ENCODE peak calls at places on chromosomes 7 and 10, in nine cellular contexts. C, J, K, D, V, S, Y, E and R are unnamed samples.

GRCh38 chr7:31764457-31764856 is 77.4 kb downstream of the PPP1R17 start:
- DNase-seq in S (no peak), E (no peak), K (no peak), V (no peak), D (no peak), C (no peak), Y (no peak), J (no peak), R (no peak)

GRCh38 chr7:30755384-30756154 is 3.6 kb downstream of the INMT start:
- DNase-seq in C (no peak), V (no peak), E (peak), Y (no peak), S (no peak), D (peak), K (no peak), J (no peak), R (no peak)

GRCh38 chr7:56079450-56080185 is 13.1 kb downstream of the PHKG1 start:
- DNase-seq in Y (no peak), J (peak), S (peak), V (no peak), C (peak), D (peak), K (no peak), E (peak), R (peak)

GRCh38 chr7:116955801-116956514 is 2.7 kb downstream of the ST7 start:
- DNase-seq in S (no peak), Y (no peak), E (peak), D (peak), C (no peak), J (peak), K (no peak), V (no peak), R (no peak)

GRCh38 chr10:14879801-14880193 is 1.1 kb downstream of the SUV39H2 start:
- DNase-seq in E (no peak), C (no peak), S (peak), Y (no peak), V (no peak), K (peak), D (no peak), J (no peak), R (no peak)

GRCh38 chr10:11823122-11823988 is at the start of gene PROSER2:
- DNase-seq in V (peak), K (peak), J (peak), S (no peak), Y (no peak), C (no peak), E (peak), D (peak), R (no peak)

GRCh38 chr7:1124816-1125602 is 35.0 kb downstream of the ZFAND2A start:
- DNase-seq in J (no peak), D (no peak), K (no peak), S (peak), V (no peak), E (no peak), Y (peak), C (no peak), R (no peak)

GRCh38 chr10:15369642-15370211 is 1.4 kb downstream of the FAM171A1 start:
- DNase-seq in C (peak), Y (no peak), K (no peak), E (no peak), S (no peak), V (no peak), D (no peak), J (no peak), R (no peak)

GRCh38 chr7:20786421-20786778 is 286 bp downstream of the SP8 start:
- DNase-seq in E (no peak), C (no peak), J (no peak), D (no peak), V (no peak), Y (no peak), S (no peak), K (no peak), R (no peak)

GRCh38 chr7:48176356-48176893 is 5.2 kb downstream of the ABCA13 start:
- DNase-seq in D (no peak), E (no peak), C (no peak), K (no peak), Y (no peak), J (no peak), V (no peak), S (no peak), R (no peak)

GRCh38 chr7:114084381-114085312 is 165.8 kb upstream of the PPP1R3A start:
- DNase-seq in E (peak), J (peak), S (no peak), K (peak), C (peak), Y (no peak), V (no peak), D (no peak), R (no peak)

GRCh38 chr7:150940446-150941102 is 37.5 kb downstream of the KCNH2 start:
- DNase-seq in C (no peak), V (no peak), D (no peak), J (no peak), Y (peak), K (no peak), S (peak), E (no peak), R (no peak)

GRCh38 chr10:6409982-6410694 is 169.9 kb downstream of the PRKCQ start:
- DNase-seq in S (peak), J (no peak), C (no peak), D (peak), K (no peak), V (no peak), Y (no peak), E (no peak), R (no peak)

GRCh38 chr10:113993489-113993932 is 50.2 kb upstream of the ADRB1 start:
- DNase-seq in V (no peak), K (no peak), C (no peak), J (no peak), E (peak), Y (no peak), D (no peak), S (no peak), R (no peak)

GRCh38 chr7:17098515-17098914 is 199.9 kb upstream of the AHR start:
- DNase-seq in E (no peak), D (no peak), J (no peak), Y (no peak), C (no peak), S (no peak), V (no peak), K (no peak), R (no peak)

GRCh38 chr7:96253441-96253840 is 68.5 kb downstream of the SLC25A13 start:
- DNase-seq in C (no peak), S (no peak), K (no peak), V (no peak), Y (no peak), D (no peak), J (no peak), E (no peak), R (no peak)

GRCh38 chr10:123573236-123574147 is 92.7 kb upstream of the GPR26 start:
- DNase-seq in K (peak), E (no peak), D (no peak), Y (no peak), S (peak), C (no peak), V (peak), J (peak), R (peak)

GRCh38 chr7:149097088-149097487 is 6.6 kb upstream of the ZNF786 start:
- DNase-seq in Y (no peak), E (no peak), S (no peak), V (no peak), D (peak), C (no peak), J (no peak), K (no peak), R (no peak)

GRCh38 chr7:42856605-42856987 is 55.3 kb downstream of the C7orf25 start:
- DNase-seq in V (no peak), E (no peak), C (peak), J (no peak), S (no peak), K (no peak), D (no peak), Y (no peak), R (no peak)

GRCh38 chr10:79628988-79629954 is 18.5 kb downstream of the SFTPA1 start:
- DNase-seq in C (no peak), J (no peak), K (no peak), V (no peak), Y (no peak), S (no peak), D (no peak), E (no peak), R (no peak)

GRCh38 chr7:135710417-135711138 is 17.4 kb downstream of the SLC13A4 start:
- DNase-seq in Y (no peak), J (no peak), V (no peak), K (peak), E (no peak), D (no peak), S (no peak), C (no peak), R (no peak)

GRCh38 chr7:29987821-29988317 is 1.7 kb downstream of the SCRN1 start:
- DNase-seq in J (no peak), E (no peak), K (peak), S (peak), C (no peak), V (peak), D (peak), Y (no peak), R (peak)

GRCh38 chr7:75737856-75738603 is 711 bp downstream of the HIP1 start:
- DNase-seq in J (peak), V (no peak), Y (no peak), E (peak), S (no peak), K (no peak), D (no peak), C (no peak), R (no peak)

GRCh38 chr7:3068568-3068967 is 24.9 kb upstream of the CARD11 start:
- DNase-seq in E (no peak), C (no peak), Y (no peak), V (no peak), J (no peak), D (no peak), S (no peak), K (no peak), R (no peak)

GRCh38 chr7:123003539-123004126 is 8.1 kb upstream of the TAS2R16 start:
- DNase-seq in K (no peak), J (no peak), C (no peak), S (no peak), V (no peak), E (no peak), D (peak), Y (no peak), R (no peak)

GRCh38 chr7:142549007-142549406 is 200.3 kb upstream of the PRSS1 start:
- DNase-seq in D (peak), C (no peak), E (no peak), Y (no peak), J (no peak), K (no peak), V (no peak), S (peak), R (no peak)

GRCh38 chr10:106571216-106571954 is 593.1 kb downstream of the SORCS1 start:
- DNase-seq in S (peak), J (no peak), D (peak), E (no peak), V (no peak), Y (no peak), K (no peak), C (no peak), R (no peak)
- TF ChIP-seq CTCF in S (peak), J (no peak), D (peak), E (peak), V (no peak), Y (no peak), K (peak), C (peak), R (peak)

DNA sequence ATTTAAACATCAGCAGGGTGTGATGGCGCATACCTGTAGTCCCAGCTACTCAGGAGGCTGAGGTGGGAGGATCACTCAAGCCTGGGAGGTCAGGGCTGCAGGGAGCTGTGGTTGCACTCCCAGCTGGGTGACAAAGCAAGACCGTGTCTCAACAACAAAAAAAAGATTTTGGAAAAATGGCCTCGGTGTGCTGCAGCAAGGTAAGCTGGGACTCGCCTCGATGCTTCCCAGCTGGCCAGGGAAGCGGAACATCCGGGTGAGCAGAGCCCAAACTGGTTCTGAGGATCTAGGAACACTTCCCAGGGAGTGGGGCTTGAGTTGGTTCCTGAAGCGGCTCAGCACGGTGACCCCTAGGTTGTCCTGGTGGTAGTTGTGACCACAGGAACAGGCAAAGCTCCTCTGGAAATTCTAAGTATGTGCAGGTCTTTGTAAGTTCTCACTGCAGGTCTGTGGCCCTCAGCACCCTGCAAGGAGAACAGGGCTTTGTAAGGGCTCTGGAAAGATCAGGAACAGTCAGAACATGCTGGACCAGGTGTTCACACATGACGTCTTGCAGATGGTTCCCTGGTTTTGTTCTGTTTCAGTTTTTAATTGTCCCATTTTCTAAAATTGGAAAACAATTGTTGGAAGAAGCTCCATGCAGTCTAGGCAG is 38.6 kb upstream of the ZMIZ2 start:
- DNase-seq in D (no peak), K (no peak), E (no peak), S (no peak), C (no peak), J (no peak), Y (no peak), V (no peak), R (no peak)
- TF ChIP-seq CTCF in D (no peak), K (no peak), E (no peak), S (no peak), C (no peak), J (no peak), Y (no peak), V (no peak), R (no peak)

DNA sequence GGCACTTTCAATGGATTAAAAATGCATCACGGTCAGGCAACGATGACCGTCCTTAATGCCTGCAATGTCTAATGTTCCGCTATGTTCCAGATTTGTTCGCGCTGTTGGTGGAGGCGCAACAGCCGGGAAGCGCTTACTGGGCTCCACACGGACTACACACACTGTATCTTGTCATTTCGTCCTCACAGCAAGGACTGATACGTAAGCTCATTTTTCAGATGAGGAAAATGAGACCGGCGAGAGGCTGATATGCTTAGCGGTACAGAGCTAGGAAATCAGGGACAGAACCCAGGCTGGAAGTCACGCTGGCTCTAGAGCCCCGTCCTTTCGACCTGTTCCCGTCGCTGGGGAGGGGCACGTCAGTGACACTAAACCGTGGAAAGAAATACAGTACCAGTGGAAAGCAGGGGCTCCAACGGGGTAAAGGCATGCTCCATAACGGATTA is 664 bp downstream of the TPK1 start:
- DNase-seq in K (peak), J (peak), C (peak), Y (no peak), D (peak), E (peak), V (no peak), S (peak), R (no peak)
- TF ChIP-seq CTCF in K (no peak), J (no peak), C (no peak), Y (no peak), D (no peak), E (no peak), V (no peak), S (no peak), R (no peak)

DNA sequence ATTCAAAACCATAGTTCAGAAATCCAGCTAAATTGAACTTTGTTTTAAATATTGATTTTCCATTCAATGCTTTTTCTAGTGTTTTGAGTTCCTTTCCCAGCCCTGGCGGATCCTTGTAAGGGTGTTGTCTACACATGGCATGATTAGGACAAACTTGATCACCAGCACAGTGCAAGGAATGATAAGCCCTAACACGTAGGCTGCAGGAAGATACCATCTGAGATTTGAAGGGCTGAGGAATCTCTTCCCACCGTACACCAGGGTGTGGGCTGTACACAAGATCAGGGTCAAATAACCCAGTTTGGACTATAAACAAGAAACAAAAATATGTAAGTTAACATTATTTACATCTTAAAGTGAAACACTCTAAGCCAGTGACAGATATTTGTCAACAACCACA is 27.4 kb downstream of the STEAP4 start:
- DNase-seq in J (no peak), V (no peak), D (no peak), K (no peak), Y (no peak), E (no peak), S (peak), C (no peak), R (no peak)
- TF ChIP-seq CTCF in J (no peak), V (no peak), D (no peak), K (no peak), Y (no peak), E (no peak), S (no peak), C (no peak), R (no peak)

GRCh38 chr10:130073912-130074311 is 36.7 kb downstream of the C10orf143 start:
- DNase-seq in J (no peak), E (no peak), S (no peak), Y (no peak), C (no peak), V (no peak), K (no peak), D (no peak), R (no peak)

GRCh38 chr10:130076681-130077080 is 33.9 kb downstream of the C10orf143 start:
- DNase-seq in V (no peak), K (no peak), E (no peak), D (no peak), S (no peak), C (no peak), J (no peak), Y (no peak), R (no peak)

GRCh38 chr10:130072247-130072646 is 38.4 kb downstream of the C10orf143 start:
- DNase-seq in D (no peak), K (no peak), V (no peak), J (no peak), Y (no peak), E (no peak), C (no peak), S (no peak), R (no peak)

GRCh38 chr10:130078120-130078519 is 32.5 kb downstream of the C10orf143 start:
- DNase-seq in V (no peak), Y (no peak), D (no peak), E (no peak), J (no peak), S (no peak), C (no peak), K (no peak), R (no peak)

GRCh38 chr10:130074639-130075038 is 36.0 kb downstream of the C10orf143 start:
- DNase-seq in Y (no peak), C (no peak), V (no peak), E (no peak), S (no peak), D (no peak), K (no peak), J (no peak), R (no peak)
- TF ChIP-seq CTCF in Y (no peak), C (no peak), V (no peak), E (no peak), S (no peak), D (no peak), K (no peak), J (no peak), R (peak)

DNA sequence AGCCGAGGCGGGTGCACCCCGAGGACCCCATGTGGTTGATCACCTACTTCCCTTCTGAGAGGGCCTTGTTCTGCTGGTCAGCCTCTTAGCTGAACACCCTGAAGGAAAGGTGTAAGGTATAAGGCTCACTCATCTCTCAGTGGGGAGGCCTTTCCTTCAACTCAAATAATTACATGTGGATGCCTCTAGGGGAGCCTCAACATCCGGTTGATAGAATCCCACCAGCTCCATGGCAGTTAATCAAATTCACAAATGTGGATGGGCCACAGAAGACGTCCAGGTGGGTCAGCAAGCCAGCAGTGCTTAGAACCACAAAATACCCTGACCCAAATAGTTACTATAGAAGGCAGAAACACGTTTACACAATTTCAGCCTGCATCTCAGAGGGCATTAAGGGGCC is 37.7 kb upstream of the ZNF32 start:
- DNase-seq in C (no peak), K (no peak), J (no peak), V (no peak), S (no peak), D (no peak), Y (no peak), E (no peak), R (no peak)
- TF ChIP-seq CTCF in C (no peak), K (no peak), J (no peak), V (peak), S (no peak), D (no peak), Y (no peak), E (no peak), R (no peak)

GRCh38 chr10:74150151-74151056 is at the start of gene AP3M1:
- DNase-seq in E (peak), Y (peak), V (no peak), D (no peak), S (no peak), J (peak), K (peak), C (peak), R (no peak)

GRCh38 chr10:74151879-74152722 is 1.1 kb downstream of the ADK start:
- DNase-seq in V (no peak), D (peak), K (no peak), C (no peak), J (no peak), Y (no peak), S (no peak), E (no peak), R (no peak)

GRCh38 chr10:74153676-74154075 is 2.7 kb downstream of the ADK start:
- DNase-seq in S (no peak), Y (no peak), D (no peak), K (no peak), C (no peak), V (no peak), J (no peak), E (no peak), R (no peak)

GRCh38 chr10:74151057-74151878 is at the start of gene ADK:
- DNase-seq in Y (peak), S (peak), D (peak), V (peak), E (peak), K (peak), C (peak), J (peak), R (peak)

GRCh38 chr10:74153123-74153522 is 2.1 kb downstream of the ADK start:
- DNase-seq in C (no peak), D (peak), J (no peak), E (no peak), V (peak), S (peak), Y (no peak), K (peak), R (no peak)
- TF ChIP-seq CTCF in C (no peak), D (peak), J (no peak), E (peak), V (peak), S (peak), Y (no peak), K (peak), R (peak)

DNA sequence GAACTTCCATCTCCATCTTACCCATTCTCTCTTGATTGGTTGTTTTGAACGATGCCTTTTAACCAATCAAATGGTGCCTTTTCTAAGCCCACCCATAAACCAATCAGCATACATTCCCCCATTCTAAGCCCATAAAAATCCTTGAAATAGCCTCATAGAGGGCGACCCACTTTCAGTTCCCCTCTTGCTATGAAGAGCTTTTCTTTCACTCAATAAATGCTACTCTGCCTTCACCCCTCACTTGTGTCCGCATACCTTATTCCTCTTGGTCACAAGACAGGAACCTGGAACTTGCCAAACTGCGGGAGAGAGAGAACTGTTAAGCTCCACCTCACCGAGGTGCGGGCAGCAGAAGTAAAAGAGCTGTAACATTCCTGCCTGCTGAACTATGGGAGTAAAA is 1602.0 kb upstream of the LRRTM3 start:
- DNase-seq in S (no peak), K (no peak), J (no peak), C (no peak), V (no peak), Y (no peak), E (no peak), D (no peak), R (no peak)
- TF ChIP-seq CTCF in S (no peak), K (no peak), J (no peak), C (no peak), V (no peak), Y (no peak), E (no peak), D (no peak), R (no peak)